ENCODE peak calls at places on chromosomes 2 and 18, in nine cellular contexts. One of them, this sample, is unnamed.

GRCh38 chr2:190530211-190530639 is 4.3 kb downstream of the NEMP2 start:
- DNase-seq in CD8-positive, alpha-beta T cell: no peak
- DNase-seq in HCT116: no peak
- DNase-seq in K562: peak; percentile 29
- DNase-seq in A549: no peak
- DNase-seq in astrocyte of the spinal cord: peak; percentile 37
- DNase-seq in GM12864: no peak
- DNase-seq in esophagus muscularis mucosa: no peak
- DNase-seq in sigmoid colon: no peak
- DNase-seq in this sample: peak; percentile 66

GRCh38 chr2:168552450-168552856 is 96.4 kb downstream of the CERS6 start:
- DNase-seq in CD8-positive, alpha-beta T cell: no peak
- DNase-seq in HCT116: no peak
- DNase-seq in K562: no peak
- DNase-seq in A549: no peak
- DNase-seq in astrocyte of the spinal cord: no peak
- DNase-seq in GM12864: peak; percentile 69
- DNase-seq in esophagus muscularis mucosa: no peak
- DNase-seq in sigmoid colon: no peak
- DNase-seq in this sample: no peak

GRCh38 chr2:197358927-197359326 is 48.3 kb upstream of the ANKRD44 start:
- DNase-seq in CD8-positive, alpha-beta T cell: no peak
- DNase-seq in HCT116: no peak
- DNase-seq in K562: no peak
- DNase-seq in A549: no peak
- DNase-seq in astrocyte of the spinal cord: peak; percentile 35
- DNase-seq in GM12864: no peak
- DNase-seq in esophagus muscularis mucosa: no peak
- DNase-seq in sigmoid colon: no peak
- DNase-seq in this sample: peak; percentile 31

GRCh38 chr2:202718614-202719013 is 83.8 kb downstream of the FAM117B start:
- DNase-seq in CD8-positive, alpha-beta T cell: no peak
- DNase-seq in HCT116: peak; percentile 19
- DNase-seq in K562: no peak
- DNase-seq in A549: peak; percentile 7
- DNase-seq in astrocyte of the spinal cord: peak; percentile 32
- DNase-seq in GM12864: no peak
- DNase-seq in esophagus muscularis mucosa: no peak
- DNase-seq in sigmoid colon: no peak
- DNase-seq in this sample: peak; percentile 29

GRCh38 chr2:239717706-239718105 is 307.4 kb downstream of the NDUFA10 start:
- DNase-seq in CD8-positive, alpha-beta T cell: peak; percentile 47
- DNase-seq in HCT116: no peak
- DNase-seq in K562: no peak
- DNase-seq in A549: no peak
- DNase-seq in astrocyte of the spinal cord: no peak
- DNase-seq in GM12864: no peak
- DNase-seq in esophagus muscularis mucosa: no peak
- DNase-seq in sigmoid colon: peak; percentile 57
- DNase-seq in this sample: no peak

GRCh38 chr18:26227051-26227672 is 917 bp downstream of the TAF4B start:
- DNase-seq in CD8-positive, alpha-beta T cell: no peak
- DNase-seq in HCT116: no peak
- DNase-seq in K562: peak; percentile 53
- DNase-seq in A549: no peak
- DNase-seq in astrocyte of the spinal cord: peak; percentile 9
- DNase-seq in GM12864: no peak
- DNase-seq in esophagus muscularis mucosa: no peak
- DNase-seq in sigmoid colon: peak; percentile 62
- DNase-seq in this sample: no peak

GRCh38 chr2:210556355-210556980 is at the start of gene CPS1:
- DNase-seq in CD8-positive, alpha-beta T cell: no peak
- DNase-seq in HCT116: no peak
- DNase-seq in K562: no peak
- DNase-seq in A549: no peak
- DNase-seq in astrocyte of the spinal cord: no peak
- DNase-seq in GM12864: no peak
- DNase-seq in esophagus muscularis mucosa: no peak
- DNase-seq in sigmoid colon: no peak
- DNase-seq in this sample: no peak

GRCh38 chr2:39837856-39838453 is 58.9 kb upstream of the THUMPD2 start:
- DNase-seq in CD8-positive, alpha-beta T cell: no peak
- DNase-seq in HCT116: peak; percentile 21
- DNase-seq in K562: peak; percentile 51
- DNase-seq in A549: peak; percentile 44
- DNase-seq in astrocyte of the spinal cord: peak; percentile 38
- DNase-seq in GM12864: peak; percentile 13
- DNase-seq in esophagus muscularis mucosa: no peak
- DNase-seq in sigmoid colon: no peak
- DNase-seq in this sample: peak; percentile 46

GRCh38 chr2:9639000-9639602 is 8.3 kb upstream of the YWHAQ start:
- DNase-seq in CD8-positive, alpha-beta T cell: no peak
- DNase-seq in HCT116: no peak
- DNase-seq in K562: no peak
- DNase-seq in A549: peak; percentile 12
- DNase-seq in astrocyte of the spinal cord: no peak
- DNase-seq in GM12864: no peak
- DNase-seq in esophagus muscularis mucosa: no peak
- DNase-seq in sigmoid colon: no peak
- DNase-seq in this sample: peak; percentile 18

GRCh38 chr2:156322103-156322671 is 10.3 kb downstream of the NR4A2 start:
- DNase-seq in CD8-positive, alpha-beta T cell: no peak
- DNase-seq in HCT116: no peak
- DNase-seq in K562: no peak
- DNase-seq in A549: no peak
- DNase-seq in astrocyte of the spinal cord: no peak
- DNase-seq in GM12864: no peak
- DNase-seq in esophagus muscularis mucosa: no peak
- DNase-seq in sigmoid colon: no peak
- DNase-seq in this sample: no peak

GRCh38 chr2:188766086-188766856 is 207.9 kb upstream of the COL3A1 start:
- DNase-seq in CD8-positive, alpha-beta T cell: no peak
- DNase-seq in HCT116: no peak
- DNase-seq in K562: no peak
- DNase-seq in A549: no peak
- DNase-seq in astrocyte of the spinal cord: peak; percentile 43
- DNase-seq in GM12864: no peak
- DNase-seq in esophagus muscularis mucosa: no peak
- DNase-seq in sigmoid colon: no peak
- DNase-seq in this sample: peak; percentile 64

GRCh38 chr2:188770296-188770695 is 203.9 kb upstream of the COL3A1 start:
- DNase-seq in CD8-positive, alpha-beta T cell: no peak
- DNase-seq in HCT116: no peak
- DNase-seq in K562: no peak
- DNase-seq in A549: no peak
- DNase-seq in astrocyte of the spinal cord: no peak
- DNase-seq in GM12864: no peak
- DNase-seq in esophagus muscularis mucosa: no peak
- DNase-seq in sigmoid colon: no peak
- DNase-seq in this sample: no peak

GRCh38 chr2:188765522-188765921 is 208.7 kb upstream of the COL3A1 start:
- DNase-seq in CD8-positive, alpha-beta T cell: no peak
- DNase-seq in HCT116: peak; percentile 41
- DNase-seq in K562: peak; percentile 2
- DNase-seq in A549: no peak
- DNase-seq in astrocyte of the spinal cord: peak; percentile 25
- DNase-seq in GM12864: no peak
- DNase-seq in esophagus muscularis mucosa: no peak
- DNase-seq in sigmoid colon: no peak
- DNase-seq in this sample: no peak
- TF ChIP-seq CTCF in CD8-positive, alpha-beta T cell: no peak
- TF ChIP-seq CTCF in HCT116: peak; percentile 55
- TF ChIP-seq CTCF in K562: no peak
- TF ChIP-seq CTCF in A549: peak; percentile 29
- TF ChIP-seq CTCF in astrocyte of the spinal cord: peak; percentile 21
- TF ChIP-seq CTCF in GM12864: peak; percentile 30
- TF ChIP-seq CTCF in esophagus muscularis mucosa: peak; percentile 19
- TF ChIP-seq CTCF in sigmoid colon: no peak
- TF ChIP-seq CTCF in this sample: peak; percentile 29

DNA sequence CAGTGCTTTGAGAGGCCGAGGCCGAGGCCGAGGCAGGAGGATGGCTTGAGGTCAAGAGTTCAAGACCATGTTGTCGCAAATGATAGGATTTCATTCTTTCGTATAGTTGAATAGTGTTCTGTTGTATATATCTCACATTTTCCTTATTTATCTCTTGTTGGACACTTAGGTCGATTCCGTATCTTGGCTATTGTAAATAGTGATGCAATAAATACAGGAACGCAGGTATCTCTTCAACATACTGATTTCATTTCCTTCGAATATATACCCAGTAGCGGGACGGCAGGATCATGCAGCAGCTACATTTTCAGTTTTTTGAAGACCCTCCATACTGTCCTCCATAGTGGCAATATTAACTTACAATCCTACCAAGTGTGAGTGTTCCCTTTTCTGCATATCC is 4.1 kb downstream of the TBC1D8 start:
- DNase-seq in CD8-positive, alpha-beta T cell: no peak
- DNase-seq in HCT116: no peak
- DNase-seq in K562: no peak
- DNase-seq in A549: no peak
- DNase-seq in astrocyte of the spinal cord: no peak
- DNase-seq in GM12864: no peak
- DNase-seq in esophagus muscularis mucosa: no peak
- DNase-seq in sigmoid colon: no peak
- DNase-seq in this sample: no peak
- H3K4me3 ChIP-seq in CD8-positive, alpha-beta T cell: no peak overlapping the region
- H3K4me3 ChIP-seq in HCT116: no peak overlapping the region
- H3K4me3 ChIP-seq in K562: no peak overlapping the region
- H3K4me3 ChIP-seq in A549: no peak overlapping the region
- H3K4me3 ChIP-seq in astrocyte of the spinal cord: no peak overlapping the region
- H3K4me3 ChIP-seq in GM12864: no peak overlapping the region
- H3K4me3 ChIP-seq in esophagus muscularis mucosa: no peak overlapping the region
- H3K4me3 ChIP-seq in sigmoid colon: no peak overlapping the region
- H3K4me3 ChIP-seq in this sample: no peak overlapping the region

DNA sequence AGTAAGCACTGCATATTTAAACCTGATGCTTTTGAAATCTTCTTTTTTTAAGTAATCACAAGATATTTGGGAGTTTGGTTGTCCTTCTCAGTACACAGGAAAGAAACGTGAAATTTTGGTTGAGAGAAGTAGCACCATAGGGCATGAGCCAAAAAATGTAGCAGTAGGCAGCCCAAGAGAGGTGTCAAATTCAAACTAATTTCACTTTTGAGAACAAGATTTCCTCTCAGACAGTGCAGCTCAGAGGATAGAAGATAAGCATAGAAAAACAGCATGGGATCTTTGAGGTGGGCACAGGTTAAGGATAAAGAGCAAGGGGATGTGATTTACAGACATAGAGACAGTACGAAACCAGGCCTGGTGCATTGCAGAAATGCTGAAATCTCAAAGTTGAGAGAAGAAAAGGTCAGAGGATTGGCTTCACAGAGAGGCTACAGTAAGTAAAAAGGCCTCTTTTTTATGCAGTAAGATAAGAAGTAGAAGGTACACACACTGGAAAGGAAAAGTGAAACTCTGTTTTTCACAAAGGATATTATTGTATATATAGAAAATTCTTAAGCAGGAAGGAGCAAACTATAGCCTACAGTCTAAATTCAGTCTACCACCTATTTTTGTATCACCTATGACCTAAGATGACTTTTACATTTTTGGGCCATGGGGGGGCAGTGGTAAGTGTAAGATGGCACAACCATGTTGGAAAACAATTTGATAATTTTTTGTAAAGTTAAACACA is 89.8 kb downstream of the PKP4 start:
- DNase-seq in CD8-positive, alpha-beta T cell: no peak
- DNase-seq in HCT116: no peak
- DNase-seq in K562: peak; percentile 9
- DNase-seq in A549: no peak
- DNase-seq in astrocyte of the spinal cord: no peak
- DNase-seq in GM12864: no peak
- DNase-seq in esophagus muscularis mucosa: no peak
- DNase-seq in sigmoid colon: no peak
- DNase-seq in this sample: no peak
- TF ChIP-seq CTCF in CD8-positive, alpha-beta T cell: no peak
- TF ChIP-seq CTCF in HCT116: peak; percentile 7
- TF ChIP-seq CTCF in K562: no peak
- TF ChIP-seq CTCF in A549: no peak
- TF ChIP-seq CTCF in astrocyte of the spinal cord: no peak
- TF ChIP-seq CTCF in GM12864: no peak
- TF ChIP-seq CTCF in esophagus muscularis mucosa: no peak
- TF ChIP-seq CTCF in sigmoid colon: no peak
- TF ChIP-seq CTCF in this sample: no peak

GRCh38 chr2:131033786-131034121 is 59.5 kb downstream of the FAM168B start:
- DNase-seq in CD8-positive, alpha-beta T cell: no peak
- DNase-seq in HCT116: no peak
- DNase-seq in K562: no peak
- DNase-seq in A549: no peak
- DNase-seq in astrocyte of the spinal cord: no peak
- DNase-seq in GM12864: no peak
- DNase-seq in esophagus muscularis mucosa: no peak
- DNase-seq in sigmoid colon: peak; percentile 2
- DNase-seq in this sample: no peak
- H3K4me3 ChIP-seq in CD8-positive, alpha-beta T cell: peak overlapping the region; percentile 63
- H3K4me3 ChIP-seq in HCT116: no peak overlapping the region
- H3K4me3 ChIP-seq in K562: no peak overlapping the region
- H3K4me3 ChIP-seq in A549: no peak overlapping the region
- H3K4me3 ChIP-seq in astrocyte of the spinal cord: no peak overlapping the region
- H3K4me3 ChIP-seq in GM12864: no peak overlapping the region
- H3K4me3 ChIP-seq in esophagus muscularis mucosa: no peak overlapping the region
- H3K4me3 ChIP-seq in sigmoid colon: no peak overlapping the region
- H3K4me3 ChIP-seq in this sample: peak overlapping the region; percentile 46

This sample was measured in AG10803.